ENCODE peak calls at places on chromosomes 4 and X, in ten cellular contexts. B is stomach, M is aorta, E is endodermal cell, Y is PC-3, D is heart left ventricle, O is neural progenitor cell, S is mesenchymal stem cell, Z is transverse colon, J is IMR-90. A is an unnamed sample.

GRCh38 chr4:47002593-47002992 is 9.2 kb upstream of the GABRA4 start:
- DNase-seq in B (no peak), M (no peak), E (no peak), Y (no peak), D (no peak), O (no peak), S (peak; percentile 66), Z (no peak), J (peak; percentile 79), A (no peak)

GRCh38 chr4:185099940-185100339 is 43.1 kb upstream of the SLC25A4 start:
- DNase-seq in B (no peak), M (no peak), E (no peak), Y (no peak), D (no peak), O (no peak), S (no peak), Z (no peak), J (no peak), A (no peak)

GRCh38 chr4:25863347-25863784 is 578 bp upstream of the SEL1L3 start:
- DNase-seq in B (peak; percentile 81), M (no peak), E (peak; percentile 84), Y (peak; percentile 3), D (no peak), O (peak; percentile 47), S (no peak), Z (peak; percentile 86), J (no peak), A (no peak)

GRCh38 chr4:140769209-140769608 is 13.0 kb upstream of the TBC1D9 start:
- DNase-seq in B (no peak), M (no peak), E (no peak), Y (no peak), D (no peak), O (no peak), S (no peak), Z (no peak), J (no peak), A (no peak)

GRCh38 chr4:53558061-53558801 is 33.1 kb downstream of the LNX1 start:
- DNase-seq in B (no peak), M (peak; percentile 71), E (peak; percentile 64), Y (peak; percentile 90), D (no peak), O (peak; percentile 6), S (no peak), Z (no peak), J (peak; percentile 41), A (no peak)

GRCh38 chr4:3462321-3462789 is 751 bp upstream of the DOK7 start:
- DNase-seq in B (no peak), M (no peak), E (no peak), Y (no peak), D (peak; percentile 22), O (no peak), S (no peak), Z (no peak), J (no peak), A (no peak)

GRCh38 chr4:140049924-140050681 is 103.9 kb downstream of the MAML3 start:
- DNase-seq in B (no peak), M (no peak), E (peak; percentile 78), Y (peak; percentile 18), D (no peak), O (peak; percentile 80), S (no peak), Z (no peak), J (peak; percentile 48), A (no peak)

GRCh38 chrX:45843518-45843917 is 642.8 kb upstream of the DIPK2B start:
- DNase-seq in B (no peak), M (no peak), E (no peak), Y (peak; percentile 45), D (no peak), O (no peak), S (no peak), Z (no peak), J (no peak), A (no peak)

GRCh38 chrX:68647156-68647957 is at the start of gene STARD8:
- DNase-seq in B (peak; percentile 40), M (peak; percentile 62), E (peak; percentile 86), Y (peak; percentile 60), D (peak; percentile 44), O (peak; percentile 66), S (peak; percentile 46), Z (no peak), J (peak; percentile 45), A (no peak)

GRCh38 chrX:32448320-32448719 is 763.0 kb downstream of the DMD start:
- DNase-seq in B (no peak), M (no peak), E (no peak), Y (no peak), D (no peak), O (no peak), S (peak; percentile 13), Z (no peak), J (no peak), A (no peak)

GRCh38 chr4:174120446-174121142 is 162.9 kb downstream of the FBXO8 start:
- DNase-seq in B (no peak), M (peak; percentile 65), E (peak; percentile 69), Y (peak; percentile 65), D (peak; percentile 79), O (peak; percentile 70), S (peak; percentile 87), Z (no peak), J (peak; percentile 72), A (peak; percentile 20)

GRCh38 chr4:23903859-23904438 is 14.1 kb upstream of the PPARGC1A start:
- DNase-seq in B (peak; percentile 58), M (no peak), E (no peak), Y (no peak), D (peak; percentile 37), O (no peak), S (no peak), Z (no peak), J (no peak), A (no peak)

GRCh38 chr4:74942918-74943253 is 10.0 kb downstream of the PARM1 start:
- DNase-seq in B (no peak), M (no peak), E (no peak), Y (no peak), D (no peak), O (no peak), S (no peak), Z (no peak), J (no peak), A (no peak)

GRCh38 chr4:106986486-106986885 is 49.6 kb downstream of the DKK2 start:
- DNase-seq in B (no peak), M (no peak), E (no peak), Y (no peak), D (no peak), O (no peak), S (peak; percentile 6), Z (no peak), J (no peak), A (peak; percentile 11)

GRCh38 chrX:125203379-125203736 is 116.3 kb upstream of the TEX13C start:
- DNase-seq in B (no peak), M (peak; percentile 35), E (peak; percentile 70), Y (no peak), D (peak; percentile 17), O (peak; percentile 40), S (no peak), Z (no peak), J (no peak), A (no peak)
- H3K4me3 ChIP-seq in B (peak overlapping the region; percentile 38), M (no peak overlapping the region), E (peak overlapping the region; percentile 77), Y (peak overlapping the region; percentile 63), D (peak overlapping the region; percentile 25), O (peak overlapping the region; percentile 41), S (peak overlapping the region; percentile 76), Z (peak overlapping the region; percentile 26), J (no peak overlapping the region), A (no peak overlapping the region)

GRCh38 chr4:10577495-10577894 is 107.1 kb downstream of the CLNK start:
- DNase-seq in B (no peak), M (no peak), E (no peak), Y (no peak), D (no peak), O (no peak), S (no peak), Z (no peak), J (no peak), A (no peak)

GRCh38 chr4:10576236-10576635 is 108.3 kb downstream of the CLNK start:
- DNase-seq in B (no peak), M (no peak), E (no peak), Y (no peak), D (no peak), O (no peak), S (no peak), Z (no peak), J (no peak), A (no peak)

GRCh38 chr4:10578027-10578426 is 106.5 kb downstream of the CLNK start:
- DNase-seq in B (no peak), M (no peak), E (no peak), Y (no peak), D (no peak), O (no peak), S (no peak), Z (no peak), J (no peak), A (no peak)

GRCh38 chr4:10577018-10577417 is 107.5 kb downstream of the CLNK start:
- DNase-seq in B (no peak), M (no peak), E (no peak), Y (no peak), D (no peak), O (no peak), S (no peak), Z (no peak), J (no peak), A (no peak)

GRCh38 chr4:10575414-10575813 is 109.2 kb downstream of the CLNK start:
- DNase-seq in B (no peak), M (no peak), E (no peak), Y (no peak), D (no peak), O (no peak), S (no peak), Z (no peak), J (no peak), A (no peak)
- H3K27me3 ChIP-seq in B (no peaks in the 10 kb centered on the region), M (no peaks in the 10 kb centered on the region), E (no peaks in the 10 kb centered on the region), Y (no peaks in the 10 kb centered on the region), D (peaks cover 7% of the 10 kb centered on the region), O (no peaks in the 10 kb centered on the region), S (peaks cover 3% of the 10 kb centered on the region), Z (no peaks in the 10 kb centered on the region), J (peaks cover 13% of the 10 kb centered on the region), A (no peaks in the 10 kb centered on the region)

GRCh38 chrX:131816551-131817136 is 206.5 kb upstream of the STK26 start:
- DNase-seq in B (peak; percentile 84), M (peak; percentile 83), E (no peak), Y (peak; percentile 83), D (peak; percentile 79), O (no peak), S (no peak), Z (peak; percentile 87), J (peak; percentile 74), A (no peak)
- H3K4me3 ChIP-seq in B (peak overlapping the region; percentile 34), M (peak overlapping the region; percentile 17), E (no peak overlapping the region), Y (peak overlapping the region; percentile 44), D (no peak overlapping the region), O (no peak overlapping the region), S (peak overlapping the region; percentile 75), Z (no peak overlapping the region), J (peak overlapping the region; percentile 50), A (no peak overlapping the region)

DNA sequence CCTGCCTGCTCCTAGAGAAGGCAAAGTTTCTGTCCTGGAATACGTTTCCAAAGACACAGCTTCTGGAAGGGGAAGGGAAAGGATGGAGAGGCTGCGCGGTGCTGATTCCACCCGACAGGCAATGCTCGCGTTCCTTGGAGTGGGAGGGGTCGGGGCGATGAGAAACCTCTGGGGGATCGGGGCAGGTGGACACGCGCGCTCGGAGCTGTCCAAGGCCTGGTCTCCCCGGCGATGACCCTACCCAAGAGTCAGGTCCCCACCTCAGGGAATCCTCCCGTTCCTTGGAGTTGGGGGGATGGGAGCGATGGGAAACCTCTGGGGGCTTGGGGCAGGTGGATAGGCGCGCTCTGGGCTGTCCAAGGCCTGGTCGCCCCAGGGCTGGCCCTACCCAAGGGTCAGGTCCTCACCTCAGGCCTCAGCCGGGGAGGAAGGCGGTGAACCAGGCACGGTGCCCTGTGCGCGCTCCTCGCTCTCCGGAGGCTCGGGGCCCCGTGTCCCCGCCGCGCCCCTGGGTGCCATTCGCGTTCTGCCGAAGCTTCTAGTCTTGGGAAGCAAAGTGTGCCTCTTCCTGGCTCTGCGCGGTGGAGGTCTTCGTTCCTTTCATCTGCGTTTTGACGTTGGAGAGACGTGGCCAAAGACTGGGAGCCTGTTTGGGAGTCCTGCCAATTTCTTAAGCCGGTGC is 10.6 kb upstream of the SHOX start:
- DNase-seq in B (no peak), M (no peak), E (peak; percentile 53), Y (no peak), D (no peak), O (peak; percentile 56), S (no peak), Z (no peak), J (no peak), A (no peak)
- H3K27me3 ChIP-seq in B (peaks cover 17% of the 10 kb centered on the region), M (no peaks in the 10 kb centered on the region), E (peaks cover 88% of the 10 kb centered on the region), Y (peaks cover 6% of the 10 kb centered on the region), D (peaks cover 72% of the 10 kb centered on the region), O (peaks cover 100% of the 10 kb centered on the region), S (peaks cover 44% of the 10 kb centered on the region), Z (peaks cover 52% of the 10 kb centered on the region), J (no peaks in the 10 kb centered on the region), A (no peaks in the 10 kb centered on the region)